ENCODE peak calls at places on chromosomes 16 and 17, in seven cellular contexts. One of them, this sample, is unnamed. For H3K4me1, the result is how much of the 10 kb centered on the place peaks cover.

GRCh38 chr17:64369007-64369893 is 21.4 kb downstream of the PECAM1 start:
- DNase-seq in CD8-positive, alpha-beta memory T cell: no peak
- DNase-seq in right atrium auricular region: no peak
- DNase-seq in effector memory CD4-positive, alpha-beta T cell: no peak
- DNase-seq in heart left ventricle: no peak
- DNase-seq in left ventricle myocardium inferior: no peak
- DNase-seq in gastrocnemius medialis: no peak
- DNase-seq in this sample: no peak

GRCh38 chr17:75571197-75571884 is 16.3 kb upstream of the MYO15B start:
- DNase-seq in gastrocnemius medialis: no peak
- DNase-seq in heart left ventricle: peak
- DNase-seq in CD8-positive, alpha-beta memory T cell: no peak
- DNase-seq in effector memory CD4-positive, alpha-beta T cell: no peak
- DNase-seq in right atrium auricular region: no peak
- DNase-seq in left ventricle myocardium inferior: no peak
- DNase-seq in this sample: peak

GRCh38 chr16:58148526-58148925 is 19.3 kb upstream of the CFAP20 start:
- DNase-seq in right atrium auricular region: no peak
- DNase-seq in effector memory CD4-positive, alpha-beta T cell: no peak
- DNase-seq in heart left ventricle: no peak
- DNase-seq in gastrocnemius medialis: no peak
- DNase-seq in CD8-positive, alpha-beta memory T cell: no peak
- DNase-seq in left ventricle myocardium inferior: no peak
- DNase-seq in this sample: no peak

GRCh38 chr16:19607610-19608280 is 52.2 kb downstream of the VPS35L start:
- DNase-seq in CD8-positive, alpha-beta memory T cell: no peak
- DNase-seq in gastrocnemius medialis: no peak
- DNase-seq in right atrium auricular region: no peak
- DNase-seq in effector memory CD4-positive, alpha-beta T cell: no peak
- DNase-seq in left ventricle myocardium inferior: no peak
- DNase-seq in heart left ventricle: no peak
- DNase-seq in this sample: no peak

GRCh38 chr17:3916013-3916696 is at the start of gene P2RX1:
- DNase-seq in CD8-positive, alpha-beta memory T cell: peak
- DNase-seq in effector memory CD4-positive, alpha-beta T cell: no peak
- DNase-seq in heart left ventricle: peak
- DNase-seq in gastrocnemius medialis: no peak
- DNase-seq in right atrium auricular region: no peak
- DNase-seq in left ventricle myocardium inferior: no peak
- DNase-seq in this sample: peak

GRCh38 chr17:81249233-81250040 is 10.3 kb downstream of the NDUFAF8 start:
- DNase-seq in gastrocnemius medialis: no peak
- DNase-seq in left ventricle myocardium inferior: no peak
- DNase-seq in right atrium auricular region: no peak
- DNase-seq in CD8-positive, alpha-beta memory T cell: no peak
- DNase-seq in heart left ventricle: peak
- DNase-seq in effector memory CD4-positive, alpha-beta T cell: no peak
- DNase-seq in this sample: no peak

GRCh38 chr16:4617880-4618279 is 3.2 kb upstream of the UBALD1 start:
- DNase-seq in effector memory CD4-positive, alpha-beta T cell: no peak
- DNase-seq in CD8-positive, alpha-beta memory T cell: no peak
- DNase-seq in gastrocnemius medialis: no peak
- DNase-seq in right atrium auricular region: no peak
- DNase-seq in left ventricle myocardium inferior: no peak
- DNase-seq in heart left ventricle: no peak
- DNase-seq in this sample: no peak

GRCh38 chr16:57016831-57017230 is 27.5 kb downstream of the NLRC5 start:
- DNase-seq in heart left ventricle: no peak
- DNase-seq in gastrocnemius medialis: no peak
- DNase-seq in right atrium auricular region: no peak
- DNase-seq in CD8-positive, alpha-beta memory T cell: no peak
- DNase-seq in left ventricle myocardium inferior: no peak
- DNase-seq in effector memory CD4-positive, alpha-beta T cell: no peak
- DNase-seq in this sample: no peak

GRCh38 chr17:68255731-68256538 is 8.1 kb downstream of the AMZ2 start:
- DNase-seq in right atrium auricular region: no peak
- DNase-seq in effector memory CD4-positive, alpha-beta T cell: peak
- DNase-seq in left ventricle myocardium inferior: no peak
- DNase-seq in CD8-positive, alpha-beta memory T cell: no peak
- DNase-seq in heart left ventricle: no peak
- DNase-seq in gastrocnemius medialis: no peak
- DNase-seq in this sample: no peak

GRCh38 chr16:67462279-67462655 is 18.7 kb downstream of the ATP6V0D1 start:
- DNase-seq in gastrocnemius medialis: no peak
- DNase-seq in heart left ventricle: no peak
- DNase-seq in CD8-positive, alpha-beta memory T cell: no peak
- DNase-seq in right atrium auricular region: no peak
- DNase-seq in left ventricle myocardium inferior: no peak
- DNase-seq in effector memory CD4-positive, alpha-beta T cell: no peak
- DNase-seq in this sample: no peak

DNA sequence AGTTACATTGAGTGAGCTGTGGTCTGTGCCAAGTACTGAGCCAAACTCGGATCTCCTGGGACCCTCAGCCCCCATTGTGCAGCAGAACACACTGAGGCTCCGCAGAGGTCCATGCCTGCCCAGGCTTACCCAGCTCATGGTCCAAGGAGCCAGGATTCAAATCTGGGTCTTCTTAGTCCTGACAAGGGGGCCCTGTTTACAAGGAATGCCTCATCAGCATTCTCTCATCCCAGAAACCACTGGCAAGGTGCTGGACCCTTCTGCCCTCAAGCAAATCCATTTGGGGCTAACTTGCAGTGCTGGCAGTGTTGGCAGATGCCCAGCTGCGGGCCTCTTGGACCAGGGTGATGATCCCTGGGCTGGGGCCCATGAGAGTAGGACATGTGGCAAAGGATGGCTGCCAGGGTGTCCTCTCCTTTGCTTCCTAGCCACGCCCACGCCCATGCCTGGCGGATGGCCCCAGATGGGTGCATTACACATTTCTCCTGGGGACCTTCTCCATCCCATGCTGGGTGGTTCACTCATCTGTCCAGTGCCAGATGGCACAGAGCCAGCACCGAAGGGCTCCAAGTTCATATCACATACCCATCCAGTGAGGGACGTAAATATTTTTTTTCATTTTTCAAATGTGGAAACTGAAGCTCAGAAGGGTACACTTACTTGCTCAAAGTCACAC is 117.7 kb downstream of the CMIP start:
- DNase-seq in gastrocnemius medialis: no peak
- DNase-seq in effector memory CD4-positive, alpha-beta T cell: no peak
- DNase-seq in left ventricle myocardium inferior: no peak
- DNase-seq in heart left ventricle: peak
- DNase-seq in CD8-positive, alpha-beta memory T cell: no peak
- DNase-seq in right atrium auricular region: no peak
- DNase-seq in this sample: no peak
- H3K4me1 ChIP-seq in gastrocnemius medialis: under half
- H3K4me1 ChIP-seq in effector memory CD4-positive, alpha-beta T cell: under half
- H3K4me1 ChIP-seq in left ventricle myocardium inferior: under half
- H3K4me1 ChIP-seq in heart left ventricle: under half
- H3K4me1 ChIP-seq in CD8-positive, alpha-beta memory T cell: under half
- H3K4me1 ChIP-seq in right atrium auricular region: under half
- H3K4me1 ChIP-seq in this sample: under half

GRCh38 chr17:27845264-27846041 is 45.1 kb upstream of the NOS2 start:
- DNase-seq in effector memory CD4-positive, alpha-beta T cell: no peak
- DNase-seq in CD8-positive, alpha-beta memory T cell: no peak
- DNase-seq in heart left ventricle: no peak
- DNase-seq in right atrium auricular region: no peak
- DNase-seq in gastrocnemius medialis: no peak
- DNase-seq in left ventricle myocardium inferior: no peak
- DNase-seq in this sample: no peak
- H3K4me3 ChIP-seq in effector memory CD4-positive, alpha-beta T cell: no peak
- H3K4me3 ChIP-seq in CD8-positive, alpha-beta memory T cell: no peak
- H3K4me3 ChIP-seq in heart left ventricle: no peak
- H3K4me3 ChIP-seq in right atrium auricular region: no peak
- H3K4me3 ChIP-seq in gastrocnemius medialis: no peak
- H3K4me3 ChIP-seq in left ventricle myocardium inferior: no peak
- H3K4me3 ChIP-seq in this sample: no peak

DNA sequence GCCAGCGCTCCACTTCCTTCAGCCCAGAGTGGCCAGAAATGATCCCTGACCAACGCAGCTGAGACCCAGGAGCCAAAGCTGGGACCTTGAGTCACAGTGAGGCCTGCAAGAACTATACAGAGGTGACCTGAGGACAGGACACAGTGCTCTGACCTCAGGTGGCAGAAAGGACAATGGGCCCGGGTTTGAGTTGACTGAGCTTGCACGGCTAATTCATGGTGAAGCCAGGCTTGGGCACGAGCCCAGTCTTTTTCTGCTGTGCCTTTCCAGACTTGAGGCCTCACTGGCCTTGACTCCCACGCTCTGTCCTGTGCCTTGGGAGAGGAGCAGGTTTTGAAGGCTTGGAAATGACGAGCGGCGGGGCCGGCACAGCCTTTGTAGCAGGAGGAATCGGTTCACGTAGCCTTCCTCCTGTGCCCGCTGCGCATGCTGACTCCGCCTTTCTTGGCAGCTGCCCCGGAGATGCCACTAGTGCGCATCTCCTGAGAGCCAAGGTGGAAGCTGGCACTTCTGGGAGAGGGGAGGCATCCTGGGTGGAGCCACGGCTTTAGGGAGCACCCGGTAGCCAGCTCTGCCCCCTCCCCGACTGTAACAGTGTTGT is 34.9 kb downstream of the NDEL1 start:
- DNase-seq in left ventricle myocardium inferior: peak
- DNase-seq in right atrium auricular region: no peak
- DNase-seq in gastrocnemius medialis: peak
- DNase-seq in CD8-positive, alpha-beta memory T cell: no peak
- DNase-seq in heart left ventricle: peak
- DNase-seq in effector memory CD4-positive, alpha-beta T cell: no peak
- DNase-seq in this sample: peak
- H3K27ac ChIP-seq in left ventricle myocardium inferior: peak
- H3K27ac ChIP-seq in right atrium auricular region: peak
- H3K27ac ChIP-seq in gastrocnemius medialis: peak
- H3K27ac ChIP-seq in CD8-positive, alpha-beta memory T cell: no peak
- H3K27ac ChIP-seq in heart left ventricle: peak
- H3K27ac ChIP-seq in effector memory CD4-positive, alpha-beta T cell: no peak
- H3K27ac ChIP-seq in this sample: peak

DNA sequence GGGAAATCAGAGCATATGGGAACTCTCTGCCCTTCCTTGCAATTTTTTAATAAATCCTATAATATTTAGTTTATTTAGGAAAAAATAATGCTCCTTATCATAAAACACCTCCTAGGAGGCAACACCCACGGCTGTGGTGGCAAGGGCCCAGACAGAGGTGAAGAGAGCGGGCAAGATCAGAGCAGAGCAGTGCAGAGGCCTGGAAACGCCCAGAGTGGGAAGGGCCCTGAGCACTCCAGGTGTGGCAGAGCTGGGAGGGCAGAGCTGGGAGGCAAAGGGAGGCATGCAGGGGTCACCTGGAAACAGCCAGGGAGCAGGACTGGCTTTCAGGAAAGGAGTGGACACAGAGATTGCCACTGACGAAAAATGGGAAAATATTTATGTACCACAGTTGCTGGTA is 17.3 kb downstream of the FBXO31 start:
- DNase-seq in gastrocnemius medialis: no peak
- DNase-seq in effector memory CD4-positive, alpha-beta T cell: no peak
- DNase-seq in right atrium auricular region: no peak
- DNase-seq in left ventricle myocardium inferior: no peak
- DNase-seq in CD8-positive, alpha-beta memory T cell: no peak
- DNase-seq in heart left ventricle: no peak
- DNase-seq in this sample: no peak
- H3K4me1 ChIP-seq in gastrocnemius medialis: half or more
- H3K4me1 ChIP-seq in effector memory CD4-positive, alpha-beta T cell: under half
- H3K4me1 ChIP-seq in right atrium auricular region: under half
- H3K4me1 ChIP-seq in left ventricle myocardium inferior: half or more
- H3K4me1 ChIP-seq in CD8-positive, alpha-beta memory T cell: under half
- H3K4me1 ChIP-seq in heart left ventricle: half or more
- H3K4me1 ChIP-seq in this sample: under half

This sample was measured in tibial artery.